ENCODE peak calls at places on chromosomes 11 and 22, in seven cellular contexts. A, D, R, B, E, I and O are unnamed samples.

GRCh38 chr22:30444632-30445437 is 19.3 kb downstream of the MTFP1 start:
- DNase-seq in B (no peak), D (peak), I (peak), E (peak), A (peak), R (no peak), O (peak)

GRCh38 chr22:38866399-38867123 is 5.5 kb downstream of the CBX6 start:
- DNase-seq in B (peak), E (no peak), A (no peak), D (no peak), R (no peak), I (no peak), O (peak)

GRCh38 chr11:47408598-47409439 is 429 bp downstream of the SLC39A13 start:
- DNase-seq in E (peak), R (no peak), I (no peak), B (peak), A (no peak), D (peak), O (peak)

GRCh38 chr11:93169950-93170561 is 27.7 kb downstream of the SLC36A4 start:
- DNase-seq in A (peak), B (no peak), R (no peak), I (no peak), E (peak), D (peak), O (no peak)

GRCh38 chr11:74557526-74557925 is 34.9 kb upstream of the POLD3 start:
- DNase-seq in A (no peak), I (no peak), D (no peak), E (no peak), B (no peak), R (no peak), O (no peak)

GRCh38 chr11:115466122-115466521 is 38.1 kb downstream of the CADM1 start:
- DNase-seq in B (no peak), A (no peak), I (no peak), D (no peak), E (no peak), R (no peak), O (no peak)

GRCh38 chr11:111173221-111173620 is 72.3 kb upstream of the POU2AF2 start:
- DNase-seq in B (no peak), I (no peak), A (no peak), D (no peak), E (no peak), R (no peak), O (no peak)

GRCh38 chr22:19882446-19883381 is 28.0 kb upstream of the GNB1L start:
- DNase-seq in R (no peak), B (peak), D (no peak), I (no peak), A (no peak), E (no peak), O (peak)

GRCh38 chr11:108916935-108917334 is 252.1 kb downstream of the DDX10 start:
- DNase-seq in B (no peak), I (no peak), E (no peak), D (no peak), A (no peak), R (no peak), O (no peak)

GRCh38 chr11:88552377-88553029 is 215.0 kb upstream of the CTSC start:
- DNase-seq in A (peak), B (no peak), E (peak), D (peak), R (no peak), I (peak), O (peak)

GRCh38 chr11:116725434-116726221 is 47.2 kb downstream of the BUD13 start:
- DNase-seq in B (no peak), D (no peak), E (peak), R (no peak), A (peak), I (no peak), O (no peak)

GRCh38 chr11:7577226-7577882 is 63.6 kb downstream of the PPFIBP2 start:
- DNase-seq in I (no peak), B (peak), R (peak), E (no peak), A (peak), D (no peak), O (peak)

GRCh38 chr22:27686534-27686933 is 115.0 kb downstream of the MN1 start:
- DNase-seq in B (peak), E (peak), I (no peak), R (peak), A (peak), D (no peak), O (peak)

GRCh38 chr22:48675828-48676145 is 1151.9 kb downstream of the BRD1 start:
- DNase-seq in E (no peak), B (no peak), D (no peak), R (no peak), I (no peak), A (no peak), O (no peak)

GRCh38 chr11:74388678-74389327 is 9.4 kb downstream of the PGM2L1 start:
- DNase-seq in A (peak), B (no peak), I (peak), E (peak), D (peak), R (peak), O (peak)

GRCh38 chr11:102144357-102145342 is 34.4 kb downstream of the YAP1 start:
- DNase-seq in I (peak), D (no peak), R (peak), B (peak), E (peak), A (peak), O (no peak)

GRCh38 chr11:100715163-100715792 is 28.2 kb downstream of the ARHGAP42 start:
- DNase-seq in D (no peak), B (no peak), I (no peak), E (peak), R (no peak), A (peak), O (no peak)
- H3K4me3 ChIP-seq in D (no peak), B (no peak), I (no peak), E (no peak), R (no peak), A (no peak), O (no peak)

DNA sequence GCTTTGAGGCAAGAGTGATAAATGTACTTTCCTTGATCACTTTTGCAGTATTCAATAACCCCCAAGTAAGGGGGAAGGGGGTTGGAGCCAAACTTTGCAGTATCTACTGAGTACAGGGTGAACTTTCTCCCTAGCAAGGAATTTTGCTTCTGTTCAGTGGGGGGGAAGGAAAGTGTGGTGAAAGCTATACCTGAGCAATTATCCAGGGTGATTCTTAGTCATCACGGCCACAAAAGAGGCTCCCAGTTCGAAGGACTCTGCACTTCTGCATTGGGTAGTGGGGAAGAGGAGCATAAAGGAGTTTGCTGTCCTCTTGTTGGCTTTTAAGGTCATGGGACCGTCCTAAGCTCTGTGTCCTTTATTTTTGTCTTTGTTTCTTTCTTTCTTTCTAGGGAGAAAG is 346.5 kb upstream of the SYN3 start:
- DNase-seq in D (no peak), A (no peak), B (no peak), R (no peak), E (no peak), I (no peak), O (no peak)
- H3K4me3 ChIP-seq in D (no peak), A (no peak), B (no peak), R (no peak), E (no peak), I (no peak), O (no peak)

GRCh38 chr11:22221143-22221542 is 28.3 kb downstream of the ANO5 start:
- DNase-seq in D (no peak), A (no peak), E (no peak), I (no peak), R (no peak), B (no peak), O (no peak)
- H3K4me3 ChIP-seq in D (no peak), A (no peak), E (no peak), I (no peak), R (no peak), B (no peak), O (no peak)

DNA sequence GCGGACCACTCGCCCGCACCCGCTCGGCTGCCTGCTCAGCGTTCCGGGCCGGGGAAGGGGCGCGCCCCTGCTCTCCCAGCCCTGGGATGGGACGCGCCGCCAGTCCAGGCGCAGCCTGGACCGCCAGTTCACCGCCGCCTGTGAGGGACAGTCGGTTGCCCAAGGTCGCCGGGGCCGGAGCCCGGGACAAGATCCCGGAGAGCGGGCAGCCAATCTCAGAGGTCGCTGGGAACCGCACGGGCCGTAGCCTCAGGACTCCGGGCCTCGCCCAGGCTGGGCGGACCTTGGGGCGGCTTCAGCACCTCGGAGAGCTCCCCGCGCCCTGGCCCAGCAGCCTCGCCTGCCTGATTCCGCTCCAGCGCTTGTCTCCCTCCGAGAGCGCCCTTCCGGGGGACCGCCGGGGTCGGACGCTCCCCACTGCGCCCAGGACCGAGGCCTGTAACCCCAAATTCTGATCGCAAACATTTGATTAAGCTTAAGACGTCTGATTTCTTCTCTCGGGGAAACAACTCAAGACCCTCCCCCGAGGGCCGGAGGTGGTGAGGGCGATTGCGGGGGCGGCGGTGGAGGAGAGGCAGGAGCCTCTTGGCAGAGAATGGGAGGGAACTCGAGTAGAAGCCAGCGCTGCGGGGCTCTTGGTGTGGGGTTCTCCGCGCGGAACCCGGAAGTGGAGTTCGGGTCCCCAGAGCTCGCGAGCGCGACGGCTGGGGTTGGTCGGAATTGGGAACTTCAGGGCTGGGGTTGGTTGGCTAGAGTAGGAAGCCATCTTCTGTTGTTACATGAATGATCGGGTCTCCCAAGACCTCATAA is 1.1 kb upstream of the CHRM4 start:
- DNase-seq in D (peak), E (peak), B (peak), A (peak), R (peak), I (peak), O (no peak)
- H3K4me3 ChIP-seq in D (no peak), E (peak), B (peak), A (peak), R (no peak), I (peak), O (peak)

DNA sequence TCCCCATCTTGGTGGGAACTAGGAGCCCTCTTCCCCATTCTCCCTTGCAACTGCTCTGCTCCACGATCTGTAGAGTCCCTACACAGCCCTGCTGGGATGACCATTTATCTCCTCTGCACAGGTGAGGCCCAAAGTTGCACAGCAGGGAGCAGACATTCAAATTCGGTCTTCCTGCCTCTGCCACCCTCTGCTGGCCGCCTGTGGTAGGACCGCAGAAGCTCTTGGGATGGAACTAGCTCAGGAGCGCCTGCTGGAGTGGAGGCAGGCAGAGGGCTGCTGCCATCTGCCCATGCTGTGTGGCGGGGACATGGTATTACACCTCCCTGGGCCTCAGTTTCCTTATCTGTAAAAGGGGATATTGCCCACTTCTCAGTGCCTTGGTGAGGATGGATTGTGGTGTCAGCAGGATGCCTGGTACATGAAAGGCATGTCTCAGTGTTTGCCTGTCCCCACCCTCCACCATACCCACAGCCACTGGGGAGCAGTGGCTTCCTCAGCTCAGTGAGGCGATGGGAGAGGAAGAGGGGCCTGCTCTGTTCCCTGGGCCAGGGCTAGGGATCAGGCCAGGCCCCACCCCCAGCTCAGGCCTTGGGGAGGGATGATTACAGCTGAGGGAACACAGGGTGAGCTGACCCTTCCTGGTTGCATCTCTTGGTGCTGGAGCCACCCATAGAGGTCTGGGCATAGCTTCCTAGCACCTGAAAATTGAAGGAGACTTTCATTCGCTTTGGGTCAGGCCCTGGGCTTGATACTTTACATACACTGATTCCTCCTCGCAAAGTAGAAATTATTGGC is 11.3 kb upstream of the OMP start:
- DNase-seq in B (peak), E (peak), A (peak), I (peak), R (peak), D (peak), O (peak)
- H3K4me3 ChIP-seq in B (no peak), E (no peak), A (no peak), I (no peak), R (no peak), D (no peak), O (no peak)

GRCh38 chr11:129530154-129530895 is 154.7 kb downstream of the BARX2 start:
- DNase-seq in E (no peak), R (no peak), I (no peak), B (no peak), D (no peak), A (peak), O (no peak)
- H3K4me3 ChIP-seq in E (no peak), R (no peak), I (no peak), B (no peak), D (no peak), A (no peak), O (no peak)

GRCh38 chr11:73140213-73141030 is 1.7 kb downstream of the FCHSD2 start:
- DNase-seq in A (peak), D (peak), E (peak), I (peak), B (peak), R (peak), O (peak)
- H3K4me3 ChIP-seq in A (peak), D (peak), E (peak), I (peak), B (peak), R (peak), O (peak)

GRCh38 chr11:120511116-120511803 is at the start of gene GRIK4:
- DNase-seq in E (peak), R (peak), D (peak), B (peak), I (peak), A (peak), O (peak)

GRCh38 chr11:120511804-120512726 is 517 bp downstream of the GRIK4 start:
- DNase-seq in R (peak), A (no peak), B (peak), D (no peak), I (no peak), E (no peak), O (no peak)

GRCh38 chr11:120513436-120514315 is 2.1 kb downstream of the GRIK4 start:
- DNase-seq in I (no peak), D (no peak), B (peak), E (no peak), A (no peak), R (no peak), O (no peak)

GRCh38 chr11:120514541-120515121 is 3.1 kb downstream of the GRIK4 start:
- DNase-seq in I (no peak), E (no peak), B (peak), R (no peak), A (no peak), D (no peak), O (no peak)

GRCh38 chr11:120512727-120513435 is 1.3 kb downstream of the GRIK4 start:
- DNase-seq in R (no peak), A (no peak), I (no peak), D (no peak), E (no peak), B (peak), O (no peak)
- H3K4me3 ChIP-seq in R (no peak), A (no peak), I (no peak), D (no peak), E (no peak), B (no peak), O (peak)